ENCODE peak calls at places on chromosomes 7 and 10, in ten cellular contexts. T is NCI-H69, H is BJ, S is skeletal muscle cell, I is Daoy, E is body of pancreas, F is MCF 10A, L is activated T-cell treated with anti-CD3 and anti-CD28 coated beads for 24 hours, J is SK-N-SH, K is amygdala. V is an unnamed sample.

GRCh38 chr10:3172081-3172445 is 519 bp downstream of the PITRM1 start:
- DNase-seq in F (peak; percentile 68), K (no peak), L (no peak), H (peak; percentile 31), I (peak; percentile 58), S (no peak), J (peak; percentile 37), T (no peak), E (no peak), V (peak; percentile 42)

GRCh38 chr7:106584914-106585759 is 75.8 kb downstream of the CCDC71L start:
- DNase-seq in T (no peak), J (no peak), I (no peak), F (no peak), K (no peak), S (no peak), L (no peak), H (no peak), E (no peak), V (no peak)

GRCh38 chr10:129697463-129698247 is 230.6 kb downstream of the MGMT start:
- DNase-seq in F (no peak), J (no peak), I (no peak), L (no peak), T (no peak), H (no peak), E (no peak), K (no peak), S (no peak), V (no peak)

GRCh38 chr7:45921699-45922519 is 837 bp upstream of the IGFBP3 start:
- DNase-seq in L (no peak), T (no peak), I (peak; percentile 90), F (peak; percentile 65), S (no peak), K (no peak), E (peak; percentile 39), J (peak; percentile 73), H (no peak), V (no peak)

GRCh38 chr7:23491502-23491901 is 21.2 kb upstream of the IGF2BP3 start:
- DNase-seq in T (peak; percentile 35), H (no peak), J (no peak), F (no peak), I (peak; percentile 28), S (no peak), E (no peak), K (no peak), L (no peak), V (no peak)

GRCh38 chr10:82551501-82551900 is 676.5 kb downstream of the NRG3 start:
- DNase-seq in F (no peak), K (no peak), I (no peak), E (no peak), L (no peak), H (no peak), J (no peak), S (no peak), T (no peak), V (no peak)

GRCh38 chr7:99794585-99795502 is 10.9 kb upstream of the CYP3A4 start:
- DNase-seq in H (no peak), E (peak; percentile 70), I (peak; percentile 66), F (no peak), L (no peak), T (peak; percentile 4), J (no peak), S (peak; percentile 49), K (no peak), V (no peak)

GRCh38 chr10:132845780-132846595 is 60.0 kb upstream of the NKX6-2 start:
- DNase-seq in T (no peak), K (no peak), L (no peak), S (no peak), F (no peak), E (no peak), I (no peak), H (no peak), J (peak; percentile 37), V (no peak)

GRCh38 chr10:129888784-129889616 is 75.1 kb downstream of the EBF3 start:
- DNase-seq in L (peak; percentile 32), K (no peak), S (peak; percentile 15), F (peak; percentile 27), I (peak; percentile 50), J (peak; percentile 89), T (peak; percentile 20), E (peak; percentile 39), H (no peak), V (no peak)

GRCh38 chr7:155794196-155794595 is 18.1 kb downstream of the SHH start:
- DNase-seq in S (no peak), J (peak; percentile 32), L (no peak), I (no peak), F (no peak), K (no peak), T (no peak), E (no peak), H (no peak), V (no peak)

GRCh38 chr7:79282882-79283602 is 170.4 kb downstream of the MAGI2 start:
- DNase-seq in E (no peak), S (peak; percentile 79), F (no peak), H (peak; percentile 63), I (peak; percentile 34), T (peak; percentile 57), K (no peak), L (no peak), J (no peak), V (peak; percentile 63)

GRCh38 chr10:95247200-95247880 is 43.5 kb downstream of the PDLIM1 start:
- DNase-seq in T (no peak), I (peak; percentile 33), J (no peak), F (no peak), E (no peak), H (no peak), S (no peak), L (no peak), K (no peak), V (peak; percentile 79)

GRCh38 chr7:134585897-134586296 is 37.0 kb downstream of the AKR1B15 start:
- DNase-seq in H (no peak), J (no peak), S (no peak), F (no peak), T (no peak), K (no peak), E (no peak), I (no peak), L (no peak), V (no peak)

GRCh38 chr10:22316286-22317120 is at the start of gene COMMD3:
- DNase-seq in H (no peak), K (peak; percentile 82), S (peak; percentile 66), F (peak; percentile 86), E (peak; percentile 87), T (peak; percentile 90), L (peak; percentile 73), I (peak; percentile 90), J (peak; percentile 91), V (no peak)

GRCh38 chr7:80833289-80834104 is 85.4 kb downstream of the SEMA3C start:
- DNase-seq in T (peak; percentile 77), J (no peak), L (no peak), E (no peak), H (no peak), K (no peak), S (peak; percentile 53), F (no peak), I (peak; percentile 51), V (peak; percentile 56)

GRCh38 chr7:44646921-44647636 is 40.7 kb downstream of the OGDH start:
- DNase-seq in L (no peak), J (no peak), T (no peak), F (no peak), S (no peak), H (no peak), K (no peak), E (no peak), I (no peak), V (no peak)

GRCh38 chr10:19956633-19957032 is 140.4 kb downstream of the PLXDC2 start:
- DNase-seq in J (no peak), S (no peak), F (no peak), K (no peak), L (no peak), E (no peak), T (no peak), I (no peak), H (no peak), V (no peak)

GRCh38 chr10:61108880-61109279 is 164.9 kb upstream of the RHOBTB1 start:
- DNase-seq in K (no peak), L (no peak), H (no peak), E (no peak), J (no peak), F (no peak), T (no peak), S (no peak), I (peak; percentile 2), V (no peak)

GRCh38 chr7:815284-816216 is 16.7 kb upstream of the SUN1 start:
- DNase-seq in H (no peak), S (no peak), F (no peak), T (peak; percentile 90), K (no peak), J (peak; percentile 92), L (no peak), E (peak; percentile 45), I (no peak), V (no peak)

GRCh38 chr7:128349121-128349825 is 5.6 kb upstream of the RBM28 start:
- DNase-seq in F (no peak), L (no peak), S (no peak), H (no peak), E (no peak), T (no peak), I (no peak), J (peak; percentile 66), K (no peak), V (no peak)

GRCh38 chr10:92241501-92241900 is 49.4 kb downstream of the CPEB3 start:
- DNase-seq in H (no peak), S (no peak), T (no peak), J (no peak), K (no peak), I (no peak), F (no peak), E (no peak), L (no peak), V (no peak)

GRCh38 chr7:374706-375490 is 84.9 kb downstream of the FOXL3 start:
- DNase-seq in J (no peak), T (no peak), F (no peak), K (no peak), I (no peak), E (peak; percentile 12), S (no peak), H (no peak), L (no peak), V (no peak)

GRCh38 chr10:29736325-29737208 is 101.8 kb upstream of the SVIL start:
- DNase-seq in K (no peak), T (peak; percentile 74), J (peak; percentile 87), I (peak; percentile 65), H (no peak), S (no peak), F (peak; percentile 47), L (no peak), E (peak; percentile 77), V (no peak)